ENCODE peak calls at places on chromosomes 1 and 21, in seven cellular contexts. E, C, O, I, Y, N and V are unnamed samples.

GRCh38 chr1:9207715-9208114 is 26.9 kb upstream of the H6PD start:
- DNase-seq in E (no peak), C (no peak), O (no peak), I (no peak), Y (no peak), N (no peak), V (no peak)

GRCh38 chr1:25800538-25801377 is 765 bp downstream of the SELENON start:
- DNase-seq in E (peak; percentile 48), C (peak; percentile 53), O (no peak), I (peak; percentile 59), Y (no peak), N (no peak), V (no peak)

GRCh38 chr1:22375601-22376000 is 76.0 kb upstream of the ZBTB40 start:
- DNase-seq in E (no peak), C (no peak), O (no peak), I (no peak), Y (no peak), N (no peak), V (no peak)

GRCh38 chr1:206769331-206769731 is 1.2 kb upstream of the IL19 start:
- DNase-seq in E (no peak), C (peak; percentile 16), O (peak; percentile 61), I (no peak), Y (no peak), N (no peak), V (no peak)

GRCh38 chr1:206570529-206570928 is 41.7 kb downstream of the EIF2D start:
- DNase-seq in E (no peak), C (no peak), O (no peak), I (no peak), Y (no peak), N (no peak), V (no peak)

GRCh38 chr1:12067900-12068821 is 5.1 kb downstream of the TNFRSF8 start:
- DNase-seq in E (no peak), C (peak; percentile 45), O (no peak), I (no peak), Y (no peak), N (peak; percentile 35), V (no peak)

GRCh38 chr1:96482615-96483014 is 239.0 kb upstream of the PTBP2 start:
- DNase-seq in E (no peak), C (no peak), O (no peak), I (no peak), Y (no peak), N (no peak), V (no peak)

GRCh38 chr1:182723195-182723594 is 38.8 kb upstream of the RGS8 start:
- DNase-seq in E (peak; percentile 47), C (no peak), O (no peak), I (no peak), Y (no peak), N (no peak), V (no peak)

GRCh38 chr1:222736972-222737371 is at the start of gene FAM177B:
- DNase-seq in E (no peak), C (no peak), O (no peak), I (no peak), Y (peak; percentile 17), N (no peak), V (no peak)

GRCh38 chr21:33668620-33669019 is 26.3 kb downstream of the ITSN1 start:
- DNase-seq in E (no peak), C (no peak), O (no peak), I (no peak), Y (no peak), N (no peak), V (no peak)

GRCh38 chr1:28577738-28578536 is 14.1 kb upstream of the RAB42 start:
- DNase-seq in E (no peak), C (no peak), O (no peak), I (no peak), Y (peak; percentile 52), N (peak; percentile 18), V (no peak)

GRCh38 chr1:44842763-44843655 is at the start of gene PTCH2:
- DNase-seq in E (peak; percentile 67), C (peak; percentile 95), O (no peak), I (peak; percentile 90), Y (peak; percentile 16), N (no peak), V (no peak)

GRCh38 chr21:25513810-25514209 is 93.5 kb downstream of the MRPL39 start:
- DNase-seq in E (no peak), C (no peak), O (no peak), I (no peak), Y (no peak), N (no peak), V (no peak)

GRCh38 chr1:63575340-63575826 is 17.8 kb upstream of the PGM1 start:
- DNase-seq in E (no peak), C (peak; percentile 10), O (peak; percentile 14), I (no peak), Y (peak; percentile 32), N (peak; percentile 24), V (no peak)

GRCh38 chr1:54105736-54106269 is 47.0 kb downstream of the CDCP2 start:
- DNase-seq in E (no peak), C (no peak), O (no peak), I (no peak), Y (no peak), N (no peak), V (peak; percentile 59)

GRCh38 chr1:31593770-31594632 is 17.7 kb downstream of the TINAGL1 start:
- DNase-seq in E (peak; percentile 77), C (no peak), O (peak; percentile 62), I (peak; percentile 90), Y (peak; percentile 73), N (peak; percentile 51), V (peak; percentile 93)

GRCh38 chr1:35706846-35707245 is 11.8 kb downstream of the C1orf216 start:
- DNase-seq in E (no peak), C (peak; percentile 25), O (no peak), I (no peak), Y (no peak), N (no peak), V (no peak)

GRCh38 chr1:39852876-39853275 is 30.4 kb downstream of the TRIT1 start:
- DNase-seq in E (no peak), C (no peak), O (no peak), I (no peak), Y (no peak), N (no peak), V (no peak)

GRCh38 chr1:39818482-39818881 is 29.8 kb upstream of the BMP8B start:
- DNase-seq in E (peak; percentile 85), C (no peak), O (no peak), I (no peak), Y (no peak), N (no peak), V (no peak)

GRCh38 chr1:192668434-192668983 is 32.6 kb downstream of the RGS13 start:
- DNase-seq in E (no peak), C (no peak), O (no peak), I (no peak), Y (no peak), N (no peak), V (no peak)

GRCh38 chr1:22773981-22774471 is 63.4 kb downstream of the EPHB2 start:
- DNase-seq in E (peak; percentile 69), C (no peak), O (no peak), I (peak; percentile 84), Y (no peak), N (no peak), V (no peak)

GRCh38 chr1:10068605-10069294 is 36.0 kb downstream of the UBE4B start:
- DNase-seq in E (no peak), C (no peak), O (no peak), I (no peak), Y (peak; percentile 82), N (no peak), V (no peak)